ENCODE peak calls at places on chromosomes 11 and 22, in four cellular contexts. E is mesendoderm, M is right cardiac atrium, I is tibial nerve. X is an unnamed sample.

GRCh38 chr11:13778345-13778744 is 109.9 kb downstream of the FAR1 start:
- DNase-seq in E (no peak), M (no peak), I (no peak), X (no peak)

GRCh38 chr22:47923011-47923427 is 1160.6 kb downstream of the TBC1D22A start:
- DNase-seq in E (no peak), M (no peak), I (no peak), X (no peak)

GRCh38 chr22:39428597-39429071 is 28.2 kb upstream of the MGAT3 start:
- DNase-seq in E (peak), M (no peak), I (no peak), X (no peak)

GRCh38 chr11:116192509-116193206 is 580.1 kb downstream of the BUD13 start:
- DNase-seq in E (peak), M (no peak), I (no peak), X (no peak)

GRCh38 chr22:17580461-17581031 is 17.2 kb downstream of the SLC25A18 start:
- DNase-seq in E (peak), M (no peak), I (no peak), X (no peak)

GRCh38 chr11:73059915-73060314 is 82.2 kb downstream of the FCHSD2 start:
- DNase-seq in E (no peak), M (no peak), I (no peak), X (no peak)

GRCh38 chr22:32775957-32776356 is 25.5 kb upstream of the TIMP3 start:
- DNase-seq in E (peak), M (no peak), I (no peak), X (no peak)

GRCh38 chr11:134481135-134481534 is 69.1 kb upstream of the B3GAT1 start:
- DNase-seq in E (no peak), M (no peak), I (no peak), X (no peak)

GRCh38 chr11:123302751-123303195 is 107.7 kb upstream of the CLMP start:
- DNase-seq in E (peak), M (no peak), I (no peak), X (no peak)

GRCh38 chr22:48632641-48633246 is 1194.9 kb downstream of the BRD1 start:
- DNase-seq in E (peak), M (peak), I (no peak), X (no peak)

GRCh38 chr22:36052505-36052941 is 23.9 kb upstream of the RBFOX2 start:
- DNase-seq in E (peak), M (no peak), I (no peak), X (no peak)

GRCh38 chr11:3867209-3868071 is 12.0 kb downstream of the STIM1 start:
- DNase-seq in E (peak), M (peak), I (no peak), X (no peak)

GRCh38 chr11:3627291-3627690 is 14.5 kb downstream of the ART5 start:
- DNase-seq in E (peak), M (no peak), I (no peak), X (no peak)

GRCh38 chr11:1568451-1568911 is 3.6 kb downstream of the DUSP8 start:
- DNase-seq in E (peak), M (peak), I (no peak), X (no peak)

GRCh38 chr22:45318558-45319318 is 9.0 kb downstream of the FAM118A start:
- DNase-seq in E (peak), M (peak), I (peak), X (peak)

GRCh38 chr11:69972351-69972802 is 105.7 kb upstream of the ANO1 start:
- DNase-seq in E (no peak), M (no peak), I (no peak), X (no peak)

GRCh38 chr11:124194696-124195418 is 11.7 kb downstream of the OR10D3 start:
- DNase-seq in E (peak), M (peak), I (peak), X (no peak)

GRCh38 chr11:45927332-45927683 is 4.9 kb downstream of the LARGE2 start:
- DNase-seq in E (no peak), M (no peak), I (no peak), X (no peak)

GRCh38 chr11:844693-845644 is 2.3 kb downstream of the TSPAN4 start:
- DNase-seq in E (peak), M (peak), I (peak), X (no peak)

GRCh38 chr11:124313849-124314248 is at the start of gene OR8D1:
- DNase-seq in E (no peak), M (no peak), I (no peak), X (no peak)

DNA sequence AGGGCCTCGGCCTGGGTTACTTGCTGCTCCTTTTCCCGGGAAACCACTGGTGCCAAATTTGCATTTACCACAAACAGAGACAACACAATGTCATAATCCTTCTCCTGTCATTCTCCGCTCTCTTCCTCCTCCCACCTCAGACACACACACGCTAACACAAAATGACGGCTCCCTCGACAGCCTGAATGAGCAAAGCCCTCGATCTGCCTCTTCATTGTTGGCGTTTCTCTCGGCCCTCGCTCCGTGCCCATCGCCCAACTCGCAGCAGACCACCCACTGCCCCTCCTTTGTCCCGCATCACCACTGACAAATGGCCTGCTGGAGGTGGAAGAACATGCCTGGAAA is 12.5 kb upstream of the TCF20 start:
- DNase-seq in E (no peak), M (no peak), I (no peak), X (no peak)
- H3K4me3 ChIP-seq in E (no peak), M (peak), I (peak), X (no peak)

GRCh38 chr11:102121329-102121728 is 11.1 kb downstream of the YAP1 start:
- DNase-seq in E (no peak), M (no peak), I (no peak), X (no peak)
- H3K27ac ChIP-seq in E (no peak), M (no peak), I (no peak), X (no peak)

GRCh38 chr11:60344146-60344545 is 17.1 kb downstream of the MS4A6E start:
- DNase-seq in E (no peak), M (no peak), I (no peak), X (no peak)

GRCh38 chr11:60345489-60345888 is 18.4 kb downstream of the MS4A6E start:
- DNase-seq in E (peak), M (peak), I (no peak), X (no peak)

GRCh38 chr11:60347084-60347797 is 20.2 kb downstream of the MS4A6E start:
- DNase-seq in E (no peak), M (no peak), I (no peak), X (no peak)

GRCh38 chr11:60349990-60350389 is 22.9 kb downstream of the MS4A6E start:
- DNase-seq in E (no peak), M (no peak), I (no peak), X (no peak)

DNA sequence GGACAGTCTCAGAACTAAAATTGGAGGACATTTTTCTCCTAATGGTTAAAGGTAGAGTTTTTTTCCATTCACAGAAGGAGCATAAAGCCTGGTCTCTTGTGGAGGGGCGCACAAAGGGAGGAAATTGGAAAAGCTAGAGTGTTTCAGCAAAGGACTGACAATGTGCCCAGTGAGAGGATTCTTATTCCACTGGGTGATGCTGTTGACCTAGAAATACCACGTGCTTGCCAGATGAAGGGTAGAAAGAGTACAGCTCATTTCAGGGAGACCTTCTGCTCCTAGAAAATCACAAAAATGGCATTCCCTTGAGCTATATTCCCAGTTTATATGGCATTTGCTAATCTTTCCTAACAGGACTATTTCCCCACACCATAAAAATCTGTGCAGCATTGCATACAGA is 21.1 kb downstream of the MS4A6E start:
- DNase-seq in E (peak), M (no peak), I (no peak), X (no peak)
- H3K4me3 ChIP-seq in E (no peak), M (no peak), I (no peak), X (no peak)

DNA sequence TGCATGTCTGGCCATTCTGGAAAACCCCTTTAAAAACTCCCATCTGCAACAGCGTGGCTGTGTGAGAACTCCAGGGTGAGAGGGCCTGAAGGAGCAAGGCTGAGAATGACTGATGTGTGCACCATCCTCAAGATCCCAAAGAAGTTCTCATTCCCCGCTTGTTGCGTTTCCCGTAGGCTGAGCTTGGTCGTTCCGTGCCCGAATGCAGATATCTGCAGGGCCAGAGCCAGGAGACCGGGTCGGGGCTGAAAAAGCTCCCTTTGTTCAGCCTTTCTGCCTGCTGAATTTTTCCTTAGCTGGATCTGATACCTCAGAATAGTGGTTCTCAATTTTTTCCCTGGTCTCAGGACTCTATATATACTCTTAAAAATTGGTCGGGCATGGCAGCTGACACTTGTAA is 73.0 kb downstream of the NAT10 start:
- DNase-seq in E (no peak), M (no peak), I (no peak), X (no peak)
- H3K27ac ChIP-seq in E (no peak), M (no peak), I (no peak), X (no peak)